ENCODE peak calls at places on chromosomes 16 and 17, in seven cellular contexts. U is ovary, L is sigmoid colon, O is transverse colon, X is K562, H is stomach, K is H1. Z is an unnamed sample.

GRCh38 chr16:23726710-23727109 is 13.7 kb upstream of the ERN2 start:
- DNase-seq in U (no peak), L (no peak), O (no peak), X (no peak), H (no peak), K (no peak), Z (no peak)

GRCh38 chr16:73047536-73048291 is at the start of gene ZFHX3:
- DNase-seq in U (peak), L (peak), O (peak), X (no peak), H (peak), K (peak), Z (peak)

GRCh38 chr17:10612957-10613744 is 44.0 kb downstream of the MYH3 start:
- DNase-seq in U (no peak), L (no peak), O (no peak), X (no peak), H (no peak), K (no peak), Z (no peak)

GRCh38 chr17:30921544-30922196 is at the start of gene ADAP2:
- DNase-seq in U (no peak), L (peak), O (peak), X (peak), H (peak), K (peak), Z (peak)

GRCh38 chr16:76926595-76926994 is 264.4 kb upstream of the MON1B start:
- DNase-seq in U (no peak), L (no peak), O (no peak), X (no peak), H (no peak), K (no peak), Z (no peak)

GRCh38 chr16:49510141-49510540 is 136.5 kb downstream of the C16orf78 start:
- DNase-seq in U (no peak), L (no peak), O (no peak), X (no peak), H (no peak), K (no peak), Z (no peak)

GRCh38 chr17:81097134-81097942 is 62.4 kb downstream of the BAIAP2 start:
- DNase-seq in U (peak), L (peak), O (peak), X (peak), H (peak), K (peak), Z (peak)

GRCh38 chr16:52383071-52383470 is 163.9 kb downstream of the TOX3 start:
- DNase-seq in U (no peak), L (no peak), O (no peak), X (no peak), H (no peak), K (no peak), Z (no peak)

GRCh38 chr17:42456223-42457106 is 2.2 kb upstream of the ATP6V0A1 start:
- DNase-seq in U (no peak), L (no peak), O (no peak), X (peak), H (no peak), K (no peak), Z (peak)

GRCh38 chr17:42288985-42289862 is 926 bp downstream of the STAT5A start:
- DNase-seq in U (peak), L (peak), O (peak), X (peak), H (peak), K (peak), Z (no peak)

GRCh38 chr17:1648582-1649115 is 1.0 kb downstream of the RILP start:
- DNase-seq in U (peak), L (peak), O (peak), X (peak), H (peak), K (peak), Z (peak)

GRCh38 chr17:77801545-77802332 is 156.8 kb upstream of the TNRC6C start:
- DNase-seq in U (no peak), L (no peak), O (no peak), X (no peak), H (no peak), K (no peak), Z (no peak)

GRCh38 chr17:76953926-76954325 is 85.7 kb downstream of the MGAT5B start:
- DNase-seq in U (no peak), L (no peak), O (no peak), X (no peak), H (no peak), K (no peak), Z (no peak)

GRCh38 chr17:36082062-36082461 is 7.9 kb downstream of the CCL3 start:
- DNase-seq in U (no peak), L (no peak), O (no peak), X (no peak), H (no peak), K (no peak), Z (no peak)

GRCh38 chr17:77581480-77581879 is 377.0 kb upstream of the TNRC6C start:
- DNase-seq in U (no peak), L (no peak), O (no peak), X (no peak), H (no peak), K (no peak), Z (no peak)

GRCh38 chr17:56908061-56908542 is 5.7 kb downstream of the TRIM25 start:
- DNase-seq in U (no peak), L (no peak), O (peak), X (peak), H (peak), K (no peak), Z (no peak)

GRCh38 chr16:57770361-57770760 is 31.9 kb downstream of the KIFC3 start:
- DNase-seq in U (no peak), L (no peak), O (no peak), X (no peak), H (no peak), K (no peak), Z (no peak)

GRCh38 chr16:86575754-86576557 is 2.4 kb upstream of the FOXL1 start:
- DNase-seq in U (no peak), L (no peak), O (peak), X (peak), H (peak), K (peak), Z (peak)

GRCh38 chr17:78379134-78379497 is 667 bp downstream of the PGS1 start:
- DNase-seq in U (no peak), L (no peak), O (no peak), X (no peak), H (no peak), K (no peak), Z (no peak)

GRCh38 chr17:46264456-46265198 is 30.3 kb upstream of the LRRC37A start:
- DNase-seq in U (no peak), L (no peak), O (no peak), X (peak), H (no peak), K (no peak), Z (no peak)

GRCh38 chr17:10649031-10649430 is 8.1 kb downstream of the MYH3 start:
- DNase-seq in U (no peak), L (no peak), O (no peak), X (no peak), H (no peak), K (no peak), Z (no peak)

GRCh38 chr17:34485999-34486398 is 93.4 kb upstream of the TMEM132E start:
- DNase-seq in U (no peak), L (no peak), O (no peak), X (no peak), H (no peak), K (no peak), Z (no peak)
- H3K27ac ChIP-seq in U (no peak), L (no peak), O (no peak), X (no peak), H (no peak), K (no peak), Z (no peak)

GRCh38 chr17:3532106-3532858 is 25.3 kb downstream of the TRPV3 start:
- DNase-seq in U (no peak), L (no peak), O (no peak), X (no peak), H (no peak), K (no peak), Z (no peak)

GRCh38 chr17:3527896-3528603 is 29.6 kb downstream of the TRPV3 start:
- DNase-seq in U (no peak), L (peak), O (no peak), X (no peak), H (no peak), K (no peak), Z (no peak)

GRCh38 chr17:3528604-3529511 is 28.8 kb downstream of the TRPV3 start:
- DNase-seq in U (no peak), L (peak), O (no peak), X (no peak), H (no peak), K (no peak), Z (no peak)

GRCh38 chr17:3531266-3532101 is 26.1 kb downstream of the TRPV3 start:
- DNase-seq in U (peak), L (peak), O (no peak), X (no peak), H (no peak), K (no peak), Z (no peak)

DNA sequence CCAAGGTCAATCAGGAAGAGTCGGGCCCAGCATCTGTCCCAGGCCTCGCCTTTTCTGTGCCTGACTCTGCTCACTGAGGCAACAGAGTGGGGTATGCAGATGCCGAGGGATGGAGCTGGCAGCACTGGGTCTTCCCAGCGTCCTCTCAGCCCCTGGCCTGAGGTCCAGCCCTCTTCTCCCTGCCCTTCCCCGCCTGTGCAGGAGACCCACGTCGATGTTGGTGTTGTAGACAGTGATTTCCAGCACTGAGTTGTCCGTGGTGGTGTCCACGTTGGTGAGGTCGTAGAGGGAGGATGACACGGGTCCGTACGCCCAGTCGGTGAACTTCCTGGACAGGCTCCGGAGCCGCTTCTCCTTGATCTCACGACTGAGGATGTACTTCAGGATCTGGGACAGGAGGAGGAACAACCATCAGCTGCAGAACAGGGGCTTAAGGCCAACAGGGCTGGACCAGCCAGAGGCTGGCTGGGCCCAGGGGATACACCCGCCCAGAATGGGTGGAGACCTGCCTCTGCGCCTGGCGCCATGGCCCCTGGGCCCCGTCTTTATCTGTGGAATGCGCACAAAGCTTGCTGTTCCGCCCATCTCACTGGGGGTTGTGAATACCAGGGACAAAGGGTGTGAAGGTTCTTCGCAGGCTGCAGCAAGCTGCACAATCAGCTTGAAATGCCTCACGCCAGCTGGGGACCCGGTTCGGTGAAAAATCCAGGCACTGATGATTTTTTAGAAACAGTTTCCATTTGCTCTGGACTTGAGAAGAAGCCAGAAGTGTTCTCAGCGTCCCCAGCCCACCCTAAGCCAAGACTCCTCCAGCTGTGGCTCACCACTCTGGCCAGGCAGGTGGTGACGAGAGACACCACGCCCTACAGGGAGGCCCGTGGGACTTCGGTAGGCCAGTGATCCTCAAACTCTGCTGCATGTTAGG is 27.5 kb downstream of the TRPV3 start:
- DNase-seq in U (peak), L (peak), O (no peak), X (no peak), H (no peak), K (no peak), Z (peak)
- TF ChIP-seq EP300 in U (no peak), L (no peak), O (no peak), X (no peak), H (no peak), K (no peak), Z (no peak)

DNA sequence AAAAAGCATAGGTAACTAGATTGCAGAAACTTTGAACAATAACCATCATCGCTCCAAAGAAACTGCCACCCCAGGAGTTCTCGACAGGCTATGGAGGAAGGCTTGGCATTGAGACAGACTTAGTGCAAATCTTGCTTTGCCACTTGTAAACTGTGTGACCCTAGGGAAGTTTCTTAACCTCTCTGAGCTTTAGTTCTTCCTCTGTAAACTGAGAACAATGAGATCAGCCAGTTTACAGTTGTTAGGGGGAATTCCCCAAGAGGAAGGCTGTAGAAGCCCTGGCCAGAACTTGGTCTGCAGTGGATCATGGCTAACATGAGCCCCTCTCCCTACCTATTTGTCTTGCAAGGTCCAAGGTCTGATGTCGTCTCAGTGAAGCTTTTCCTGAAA is 78.9 kb downstream of the NT5M start:
- DNase-seq in U (no peak), L (no peak), O (no peak), X (no peak), H (no peak), K (no peak), Z (no peak)
- H3K27ac ChIP-seq in U (no peak), L (no peak), O (no peak), X (no peak), H (no peak), K (no peak), Z (peak)

GRCh38 chr16:47949276-47949675 is 206.5 kb downstream of the ABCC12 start:
- DNase-seq in U (no peak), L (no peak), O (no peak), X (no peak), H (no peak), K (no peak), Z (no peak)

GRCh38 chr16:47943235-47943634 is 212.6 kb downstream of the ABCC12 start:
- DNase-seq in U (no peak), L (no peak), O (no peak), X (no peak), H (no peak), K (no peak), Z (no peak)

GRCh38 chr16:47944589-47944988 is 211.2 kb downstream of the ABCC12 start:
- DNase-seq in U (no peak), L (no peak), O (no peak), X (no peak), H (no peak), K (no peak), Z (no peak)

GRCh38 chr16:47947741-47948140 is 208.1 kb downstream of the ABCC12 start:
- DNase-seq in U (no peak), L (no peak), O (no peak), X (no peak), H (no peak), K (no peak), Z (no peak)

DNA sequence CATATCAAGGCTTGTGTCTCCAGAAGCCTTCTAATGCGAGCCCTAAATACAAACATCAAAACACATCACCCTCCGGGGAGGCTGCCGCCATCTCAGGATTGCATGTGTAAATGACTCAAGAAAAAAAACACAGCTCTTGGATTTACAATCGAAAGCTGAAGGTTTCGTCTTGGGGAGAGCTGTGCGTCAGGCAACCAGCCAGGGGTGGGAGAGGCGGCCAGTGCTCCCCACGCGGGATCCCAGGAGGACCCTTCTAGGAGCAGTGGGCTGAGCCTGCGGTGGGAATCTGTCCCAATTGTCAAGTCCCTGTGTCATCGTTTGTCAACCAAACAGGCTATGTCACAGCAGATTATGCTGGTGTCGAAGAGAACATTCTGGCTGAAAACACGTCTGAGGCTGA is 209.7 kb downstream of the ABCC12 start:
- DNase-seq in U (no peak), L (no peak), O (no peak), X (no peak), H (no peak), K (no peak), Z (no peak)
- TF ChIP-seq EP300 in U (no peak), L (no peak), O (no peak), X (no peak), H (no peak), K (no peak), Z (no peak)

DNA sequence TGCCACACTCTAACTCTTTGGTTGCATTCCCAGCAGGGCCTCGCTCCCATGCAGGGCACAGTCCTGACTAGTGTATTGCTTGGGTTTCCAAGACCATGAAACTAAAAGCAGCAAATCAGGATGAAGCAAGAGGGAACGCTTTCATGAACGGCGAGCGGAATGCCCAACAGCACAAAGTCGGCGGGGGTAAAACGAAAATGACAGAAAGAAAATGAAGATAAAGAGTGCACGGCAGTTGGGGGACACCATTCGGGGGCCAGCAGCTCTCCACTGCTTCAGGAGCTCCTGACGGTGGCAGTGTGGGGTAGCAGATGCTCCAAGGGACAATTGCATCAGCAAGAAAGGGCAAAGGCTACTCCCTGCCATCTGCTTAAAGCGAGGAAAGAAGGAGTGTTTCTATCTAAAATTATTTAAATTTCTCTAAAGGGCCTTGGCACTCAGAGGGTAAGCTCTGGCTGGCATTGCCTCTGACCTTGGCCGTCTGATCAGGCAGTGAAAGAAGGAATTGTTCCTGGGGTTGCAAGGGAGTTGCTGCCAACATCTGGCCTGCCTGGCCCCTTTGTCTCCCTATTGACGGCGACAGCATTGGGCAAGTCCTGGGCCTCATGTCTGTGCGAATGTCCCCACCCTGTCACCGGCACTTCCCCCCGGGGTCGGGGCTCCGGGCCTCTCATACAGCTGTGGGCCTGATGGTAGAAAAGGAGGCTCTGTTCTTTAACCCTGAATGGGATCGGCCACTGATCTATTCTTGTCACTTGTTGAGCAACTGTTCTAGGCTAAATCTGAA is 138.2 kb downstream of the CMIP start:
- DNase-seq in U (no peak), L (no peak), O (no peak), X (no peak), H (no peak), K (no peak), Z (no peak)
- H3K27ac ChIP-seq in U (no peak), L (peak), O (peak), X (peak), H (no peak), K (peak), Z (peak)

GRCh38 chr17:7572588-7573323 is 6.7 kb upstream of the CD68 start:
- DNase-seq in U (peak), L (peak), O (peak), X (peak), H (peak), K (peak), Z (peak)
- TF ChIP-seq EP300 in U (peak), L (no peak), O (no peak), X (no peak), H (no peak), K (no peak), Z (peak)

DNA sequence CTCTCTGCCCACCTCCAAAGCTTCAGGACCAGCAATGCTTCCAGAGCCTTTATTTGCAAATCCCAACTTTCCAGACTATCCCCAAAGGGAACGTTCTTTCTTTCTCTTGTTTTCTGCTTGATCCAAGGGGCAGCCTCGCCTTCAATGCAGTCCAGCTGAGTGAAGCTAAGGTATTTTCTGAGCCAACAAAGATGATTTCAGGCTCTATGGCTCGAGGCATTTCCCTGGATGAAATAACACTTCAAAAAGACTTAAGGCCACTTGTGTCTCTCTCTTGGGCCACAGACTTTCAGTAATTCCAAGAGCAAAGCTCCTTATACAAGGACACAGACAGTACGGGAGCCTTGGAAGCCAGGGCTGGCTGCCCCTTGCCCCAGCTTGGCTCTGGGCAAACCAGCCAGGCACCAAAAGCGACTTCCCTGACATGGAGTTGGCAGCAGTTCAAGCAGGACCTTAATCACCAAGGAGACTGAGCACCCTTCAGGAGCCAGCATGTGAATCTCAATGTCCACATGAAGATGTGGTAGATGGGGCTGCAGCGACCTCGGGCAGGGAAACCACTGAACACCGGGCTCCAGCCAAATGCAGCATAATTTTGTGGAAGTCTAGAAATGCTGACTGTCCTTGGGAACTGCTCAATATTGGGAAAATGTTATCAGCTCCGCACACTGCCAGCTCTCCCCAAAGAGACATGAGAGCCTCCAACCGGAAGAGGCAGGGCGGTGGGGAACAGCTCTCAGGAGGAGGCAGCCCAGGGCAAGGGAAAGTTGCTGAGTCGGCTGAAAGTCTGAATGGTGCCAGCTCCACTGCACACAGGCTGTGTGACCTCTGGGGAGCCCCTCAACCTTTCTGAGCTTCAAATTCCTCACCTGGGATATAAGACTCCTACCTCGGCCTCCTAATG is 39.0 kb downstream of the TK2 start:
- DNase-seq in U (peak), L (peak), O (no peak), X (no peak), H (peak), K (no peak), Z (no peak)
- H3K27ac ChIP-seq in U (peak), L (peak), O (peak), X (no peak), H (no peak), K (no peak), Z (peak)

Z was measured in tibial nerve.